ENCODE peak calls at places on chromosome 3, in five cellular contexts. G, X, T, Q and R are unnamed samples.
A peak's percentile ranks its signal among the peaks of the same experiment; 100 is the strongest.

GRCh38 chr3:11612515-11613184 is 31.1 kb downstream of the VGLL4 start:
- DNase-seq in G (no peak), X (no peak), T (no peak), Q (no peak), R (no peak)

GRCh38 chr3:131658115-131658514 is 155.3 kb upstream of the MRPL3 start:
- DNase-seq in G (no peak), X (no peak), T (no peak), Q (peak; percentile 4), R (no peak)

GRCh38 chr3:41681479-41681878 is 280.4 kb downstream of the ULK4 start:
- DNase-seq in G (no peak), X (peak; percentile 92), T (no peak), Q (no peak), R (no peak)

GRCh38 chr3:157447026-157447694 is 10.5 kb downstream of the PTX3 start:
- DNase-seq in G (no peak), X (peak; percentile 70), T (no peak), Q (peak; percentile 6), R (no peak)

GRCh38 chr3:45631486-45631885 is 36.9 kb downstream of the LIMD1 start:
- DNase-seq in G (no peak), X (no peak), T (no peak), Q (no peak), R (no peak)

GRCh38 chr3:49133226-49133951 is 539 bp upstream of the LAMB2 start:
- DNase-seq in G (no peak), X (peak; percentile 85), T (no peak), Q (peak; percentile 69), R (peak; percentile 94)

GRCh38 chr3:122183521-122183892 is at the start of gene CASR:
- DNase-seq in G (no peak), X (no peak), T (no peak), Q (no peak), R (no peak)

GRCh38 chr3:195895078-195895899 is 13.1 kb downstream of the TNK2 start:
- DNase-seq in G (peak; percentile 59), X (peak; percentile 11), T (peak; percentile 72), Q (no peak), R (peak; percentile 54)

GRCh38 chr3:128846501-128846900 is 32.9 kb upstream of the ACAD9 start:
- DNase-seq in G (no peak), X (no peak), T (no peak), Q (no peak), R (no peak)

GRCh38 chr3:194491996-194492395 is 5.2 kb upstream of the ATP13A3 start:
- DNase-seq in G (no peak), X (no peak), T (no peak), Q (no peak), R (no peak)

GRCh38 chr3:149009732-149010131 is 18.4 kb downstream of the GYG1 start:
- DNase-seq in G (no peak), X (peak; percentile 69), T (peak; percentile 34), Q (no peak), R (no peak)

GRCh38 chr3:9600597-9600996 is 47.0 kb upstream of the LHFPL4 start:
- DNase-seq in G (no peak), X (no peak), T (no peak), Q (peak; percentile 22), R (no peak)

GRCh38 chr3:52979190-52979983 is 66.5 kb downstream of the SFMBT1 start:
- DNase-seq in G (no peak), X (no peak), T (no peak), Q (no peak), R (no peak)

GRCh38 chr3:11381563-11381962 is 109.4 kb downstream of the ATG7 start:
- DNase-seq in G (peak; percentile 95), X (peak; percentile 68), T (no peak), Q (no peak), R (no peak)

GRCh38 chr3:79361748-79362378 is 405.9 kb downstream of the ROBO1 start:
- DNase-seq in G (peak; percentile 3), X (peak; percentile 58), T (no peak), Q (peak; percentile 19), R (no peak)

GRCh38 chr3:189772584-189772983 is 141.4 kb downstream of the TP63 start:
- DNase-seq in G (no peak), X (peak; percentile 20), T (no peak), Q (no peak), R (no peak)

GRCh38 chr3:14649466-14649865 is 2.1 kb upstream of the CCDC174 start:
- DNase-seq in G (no peak), X (no peak), T (no peak), Q (no peak), R (no peak)

GRCh38 chr3:43288366-43288765 is 2.0 kb downstream of the SNRK start:
- DNase-seq in G (no peak), X (peak; percentile 59), T (peak; percentile 55), Q (peak; percentile 19), R (no peak)

GRCh38 chr3:10215578-10216368 is 32.5 kb upstream of the TATDN2 start:
- DNase-seq in G (no peak), X (no peak), T (no peak), Q (no peak), R (no peak)

GRCh38 chr3:196093271-196094111 is 11.6 kb upstream of the TFRC start:
- DNase-seq in G (no peak), X (peak; percentile 28), T (no peak), Q (no peak), R (no peak)

GRCh38 chr3:36867810-36868209 is 77.0 kb downstream of the TRANK1 start:
- DNase-seq in G (no peak), X (no peak), T (no peak), Q (no peak), R (no peak)

GRCh38 chr3:99817047-99817436 is 620 bp upstream of the CMSS1 start:
- DNase-seq in G (no peak), X (no peak), T (no peak), Q (no peak), R (no peak)

GRCh38 chr3:56323986-56324420 is 144.3 kb downstream of the ERC2 start:
- DNase-seq in G (no peak), X (peak; percentile 49), T (no peak), Q (no peak), R (peak; percentile 23)

GRCh38 chr3:72165337-72165736 is 380.4 kb upstream of the PROK2 start:
- DNase-seq in G (no peak), X (peak; percentile 7), T (no peak), Q (no peak), R (no peak)

GRCh38 chr3:168974628-168975403 is 688.7 kb downstream of the MECOM start:
- DNase-seq in G (no peak), X (no peak), T (no peak), Q (no peak), R (no peak)

GRCh38 chr3:9028134-9028533 is 64.9 kb upstream of the RAD18 start:
- DNase-seq in G (no peak), X (peak; percentile 35), T (no peak), Q (peak; percentile 21), R (peak; percentile 79)